ENCODE peak calls at places on chromosomes 3 and 15, in six cellular contexts. J, R, T, D, W and X are unnamed samples.

GRCh38 chr15:23877502-23878412 is 190.7 kb upstream of the NDN start:
- DNase-seq in R (no peak), J (no peak), W (peak; percentile 68), D (peak; percentile 50), T (peak; percentile 55), X (no peak)

GRCh38 chr3:126546013-126546412 is 12.7 kb downstream of the C3orf22 start:
- DNase-seq in J (no peak), D (no peak), W (peak; percentile 7), T (no peak), R (no peak), X (no peak)

GRCh38 chr15:85704021-85704420 is 90.7 kb downstream of the KLHL25 start:
- DNase-seq in J (peak; percentile 29), W (no peak), D (no peak), T (no peak), R (no peak), X (no peak)

GRCh38 chr3:141412936-141413354 is 44.6 kb downstream of the ZBTB38 start:
- DNase-seq in R (no peak), W (no peak), D (peak; percentile 93), J (peak; percentile 85), T (no peak), X (no peak)

GRCh38 chr3:98166396-98166795 is at the start of gene OR5H15:
- DNase-seq in T (no peak), R (no peak), J (no peak), W (no peak), D (no peak), X (no peak)

GRCh38 chr15:76987896-76988860 is 6.7 kb upstream of the PSTPIP1 start:
- DNase-seq in W (no peak), J (no peak), T (no peak), R (peak; percentile 90), D (no peak), X (no peak)

GRCh38 chr15:80578206-80578595 is 116.9 kb upstream of the ABHD17C start:
- DNase-seq in R (no peak), J (no peak), W (no peak), D (no peak), T (no peak), X (no peak)

GRCh38 chr15:88661766-88662556 is 23.1 kb downstream of the ISG20 start:
- DNase-seq in W (no peak), J (peak; percentile 56), R (no peak), D (no peak), T (no peak), X (no peak)

GRCh38 chr15:72227192-72227586 is 3.8 kb downstream of the PKM start:
- DNase-seq in T (no peak), W (no peak), D (peak; percentile 7), R (peak; percentile 46), J (peak; percentile 91), X (no peak)

GRCh38 chr15:78046796-78047341 is 30.6 kb downstream of the TBC1D2B start:
- DNase-seq in J (no peak), W (no peak), R (no peak), D (no peak), T (no peak), X (no peak)

GRCh38 chr3:141553055-141553454 is 66.2 kb downstream of the RASA2 start:
- DNase-seq in W (no peak), J (no peak), D (no peak), R (no peak), T (no peak), X (no peak)

GRCh38 chr3:32856355-32856889 is 38.6 kb downstream of the TRIM71 start:
- DNase-seq in W (no peak), D (peak; percentile 65), R (no peak), T (no peak), J (no peak), X (no peak)

GRCh38 chr3:68878322-68878721 is 54.0 kb downstream of the TAFA4 start:
- DNase-seq in J (peak; percentile 20), W (peak; percentile 5), R (no peak), D (peak; percentile 16), T (peak; percentile 3), X (no peak)

GRCh38 chr3:1848935-1849334 is 249.7 kb upstream of the CNTN4 start:
- DNase-seq in D (no peak), R (no peak), J (no peak), W (no peak), T (no peak), X (no peak)

GRCh38 chr15:63572749-63573464 is 24.3 kb upstream of the FBXL22 start:
- DNase-seq in W (no peak), R (no peak), T (no peak), D (no peak), J (no peak), X (no peak)

GRCh38 chr15:43285609-43286037 is 18.9 kb upstream of the TGM5 start:
- DNase-seq in W (peak; percentile 80), D (peak; percentile 71), R (peak; percentile 42), J (peak; percentile 67), T (peak; percentile 59), X (no peak)

GRCh38 chr3:106425021-106425420 is 556.2 kb upstream of the CBLB start:
- DNase-seq in D (no peak), R (no peak), J (peak; percentile 81), W (no peak), T (no peak), X (no peak)

GRCh38 chr15:50119063-50119700 is at the start of gene ATP8B4:
- DNase-seq in T (no peak), D (no peak), J (no peak), W (no peak), R (no peak), X (no peak)

GRCh38 chr3:157201648-157202278 is 41.8 kb upstream of the CCNL1 start:
- DNase-seq in J (peak; percentile 40), D (peak; percentile 29), T (peak; percentile 57), R (no peak), W (peak; percentile 36), X (no peak)

GRCh38 chr3:74122281-74122680 is 492.2 kb downstream of the CNTN3 start:
- DNase-seq in R (no peak), D (no peak), W (no peak), J (no peak), T (no peak), X (no peak)

GRCh38 chr15:41276821-41277220 is 45.8 kb downstream of the CHP1 start:
- DNase-seq in D (no peak), W (no peak), T (no peak), R (no peak), J (no peak), X (no peak)

GRCh38 chr3:117589454-117589853 is 879.9 kb downstream of the TUSC7 start:
- DNase-seq in R (no peak), W (no peak), T (no peak), D (no peak), J (no peak), X (no peak)

GRCh38 chr15:65335278-65336055 is 31.0 kb downstream of the RNU5B-1 start:
- DNase-seq in R (no peak), W (peak; percentile 5), J (no peak), T (no peak), D (no peak), X (no peak)

GRCh38 chr3:64023861-64024223 is 548 bp upstream of the PSMD6 start:
- DNase-seq in T (no peak), D (peak; percentile 27), W (no peak), R (no peak), J (peak; percentile 11), X (no peak)

GRCh38 chr3:64019271-64019670 is 4.0 kb downstream of the PSMD6 start:
- DNase-seq in R (no peak), J (no peak), W (no peak), D (no peak), T (no peak), X (no peak)

GRCh38 chr3:64019879-64020278 is 3.4 kb downstream of the PSMD6 start:
- DNase-seq in R (no peak), D (no peak), J (no peak), W (no peak), T (no peak), X (no peak)

GRCh38 chr3:64023187-64023860 is at the start of gene PSMD6:
- DNase-seq in R (peak; percentile 49), W (peak; percentile 92), T (peak; percentile 54), D (peak; percentile 68), J (peak; percentile 79), X (peak; percentile 57)

GRCh38 chr3:64022451-64023186 is 675 bp downstream of the PSMD6 start:
- DNase-seq in D (no peak), R (no peak), W (peak; percentile 21), J (no peak), T (no peak), X (no peak)
- TF ChIP-seq RFX5 in D (no peak), R (no peak), W (no peak), J (no peak), T (no peak), X (no peak)

GRCh38 chr3:158267015-158267414 is 157.1 kb downstream of the RSRC1 start:
- DNase-seq in R (no peak), J (no peak), T (no peak), D (no peak), W (no peak), X (no peak)
- TF ChIP-seq RFX5 in R (no peak), J (no peak), T (no peak), D (no peak), W (no peak), X (no peak)

GRCh38 chr3:56782215-56782614 is 19.5 kb downstream of the ARHGEF3 start:
- DNase-seq in T (no peak), D (peak; percentile 92), R (no peak), W (no peak), J (no peak), X (no peak)

GRCh38 chr3:56778904-56779303 is 22.8 kb downstream of the ARHGEF3 start:
- DNase-seq in D (no peak), W (no peak), T (no peak), J (no peak), R (no peak), X (no peak)

GRCh38 chr3:56782900-56783299 is 18.8 kb downstream of the ARHGEF3 start:
- DNase-seq in T (no peak), J (no peak), W (no peak), R (no peak), D (no peak), X (no peak)

GRCh38 chr3:56781762-56782161 is 20.0 kb downstream of the ARHGEF3 start:
- DNase-seq in J (no peak), W (no peak), T (no peak), R (no peak), D (no peak), X (no peak)

GRCh38 chr3:56780935-56781334 is 20.8 kb downstream of the ARHGEF3 start:
- DNase-seq in T (no peak), R (no peak), D (no peak), W (no peak), J (no peak), X (no peak)
- TF ChIP-seq RFX5 in T (no peak), R (no peak), D (no peak), W (no peak), J (no peak), X (no peak)

DNA sequence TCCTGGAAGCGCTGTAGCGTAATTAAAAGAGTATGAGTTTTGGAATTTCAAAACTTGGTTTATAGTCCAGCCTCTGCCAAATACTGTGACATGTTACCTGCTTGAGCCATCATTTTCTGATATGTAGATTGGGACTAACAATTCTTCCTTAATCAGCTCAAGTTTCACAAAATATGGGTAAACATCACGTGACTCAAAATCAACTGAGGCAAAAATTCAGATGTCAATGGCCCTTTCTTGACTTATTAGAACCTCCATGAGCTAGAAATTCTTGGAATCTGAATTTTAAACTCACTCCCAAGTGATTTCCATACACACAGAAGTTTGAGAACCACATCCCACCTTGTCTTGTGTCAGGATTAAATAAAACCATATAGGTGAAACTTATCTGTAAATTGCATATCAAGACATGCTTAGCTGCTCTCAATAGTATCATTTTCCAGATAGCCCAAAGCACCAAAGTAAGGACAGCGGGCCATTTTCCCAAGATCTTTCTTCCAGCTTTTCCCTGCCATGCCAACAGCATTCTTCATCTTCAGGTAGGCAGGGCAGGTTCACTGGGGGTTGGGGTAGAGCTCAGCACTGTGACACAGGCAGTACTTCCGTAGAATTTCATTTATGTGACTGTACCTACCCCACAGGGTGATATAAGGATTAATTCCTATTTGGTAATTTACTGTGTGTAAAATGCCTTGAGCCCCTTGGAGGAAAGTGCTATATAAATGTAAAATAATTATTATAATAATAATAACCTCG is 379.0 kb downstream of the TIGIT start:
- DNase-seq in J (no peak), W (no peak), D (no peak), T (no peak), R (no peak), X (no peak)
- TF ChIP-seq RFX5 in J (no peak), W (no peak), D (no peak), T (no peak), R (no peak), X (no peak)